ENCODE peak calls at places on chromosomes 6 and 20, in nine cellular contexts. One of them, this sample, is unnamed.

GRCh38 chr6:158801655-158802294 is 17.4 kb downstream of the EZR start:
- DNase-seq in left ventricle myocardium inferior: peak
- DNase-seq in fibroblast of lung: no peak
- DNase-seq in A549: no peak
- DNase-seq in prostate gland: no peak
- DNase-seq in uterus: no peak
- DNase-seq in cardiac muscle cell: no peak
- DNase-seq in DND-41: no peak
- DNase-seq in heart left ventricle: peak
- DNase-seq in this sample: no peak

GRCh38 chr6:88302769-88303230 is 136.7 kb upstream of the CNR1 start:
- DNase-seq in prostate gland: no peak
- DNase-seq in uterus: no peak
- DNase-seq in fibroblast of lung: peak
- DNase-seq in A549: no peak
- DNase-seq in heart left ventricle: no peak
- DNase-seq in left ventricle myocardium inferior: no peak
- DNase-seq in DND-41: no peak
- DNase-seq in cardiac muscle cell: no peak
- DNase-seq in this sample: no peak

GRCh38 chr6:84356907-84357306 is 129.5 kb upstream of the CEP162 start:
- DNase-seq in fibroblast of lung: no peak
- DNase-seq in left ventricle myocardium inferior: no peak
- DNase-seq in heart left ventricle: no peak
- DNase-seq in uterus: no peak
- DNase-seq in cardiac muscle cell: no peak
- DNase-seq in prostate gland: no peak
- DNase-seq in DND-41: no peak
- DNase-seq in A549: no peak
- DNase-seq in this sample: no peak

GRCh38 chr6:140002406-140003022 is 628.1 kb upstream of the CITED2 start:
- DNase-seq in DND-41: no peak
- DNase-seq in left ventricle myocardium inferior: no peak
- DNase-seq in A549: no peak
- DNase-seq in uterus: no peak
- DNase-seq in heart left ventricle: no peak
- DNase-seq in fibroblast of lung: no peak
- DNase-seq in prostate gland: no peak
- DNase-seq in cardiac muscle cell: no peak
- DNase-seq in this sample: no peak

GRCh38 chr6:121726596-121726995 is 291.1 kb downstream of the GJA1 start:
- DNase-seq in heart left ventricle: no peak
- DNase-seq in uterus: no peak
- DNase-seq in cardiac muscle cell: no peak
- DNase-seq in A549: no peak
- DNase-seq in prostate gland: no peak
- DNase-seq in fibroblast of lung: peak
- DNase-seq in left ventricle myocardium inferior: no peak
- DNase-seq in DND-41: no peak
- DNase-seq in this sample: no peak

GRCh38 chr6:166586424-166587156 is at the start of gene RAMACL:
- DNase-seq in DND-41: peak
- DNase-seq in heart left ventricle: no peak
- DNase-seq in fibroblast of lung: no peak
- DNase-seq in left ventricle myocardium inferior: no peak
- DNase-seq in prostate gland: no peak
- DNase-seq in cardiac muscle cell: peak
- DNase-seq in A549: peak
- DNase-seq in uterus: no peak
- DNase-seq in this sample: peak

GRCh38 chr20:32538526-32538918 is 46.6 kb downstream of the NOL4L start:
- DNase-seq in fibroblast of lung: no peak
- DNase-seq in left ventricle myocardium inferior: no peak
- DNase-seq in cardiac muscle cell: peak
- DNase-seq in uterus: no peak
- DNase-seq in DND-41: peak
- DNase-seq in prostate gland: no peak
- DNase-seq in heart left ventricle: peak
- DNase-seq in A549: no peak
- DNase-seq in this sample: no peak

GRCh38 chr6:147205690-147206600 is 1.7 kb downstream of the STXBP5 start:
- DNase-seq in heart left ventricle: peak
- DNase-seq in cardiac muscle cell: no peak
- DNase-seq in prostate gland: no peak
- DNase-seq in DND-41: no peak
- DNase-seq in left ventricle myocardium inferior: no peak
- DNase-seq in fibroblast of lung: peak
- DNase-seq in A549: peak
- DNase-seq in uterus: no peak
- DNase-seq in this sample: no peak

GRCh38 chr6:19603716-19604115 is 233.5 kb upstream of the ID4 start:
- DNase-seq in DND-41: no peak
- DNase-seq in prostate gland: no peak
- DNase-seq in cardiac muscle cell: no peak
- DNase-seq in left ventricle myocardium inferior: peak
- DNase-seq in heart left ventricle: no peak
- DNase-seq in A549: no peak
- DNase-seq in fibroblast of lung: no peak
- DNase-seq in uterus: no peak
- DNase-seq in this sample: no peak

GRCh38 chr6:143556529-143556928 is 45.0 kb upstream of the FUCA2 start:
- DNase-seq in uterus: no peak
- DNase-seq in A549: no peak
- DNase-seq in left ventricle myocardium inferior: no peak
- DNase-seq in heart left ventricle: no peak
- DNase-seq in cardiac muscle cell: no peak
- DNase-seq in DND-41: no peak
- DNase-seq in fibroblast of lung: peak
- DNase-seq in prostate gland: no peak
- DNase-seq in this sample: no peak

GRCh38 chr6:140572129-140572528 is 1197.7 kb upstream of the CITED2 start:
- DNase-seq in DND-41: no peak
- DNase-seq in left ventricle myocardium inferior: no peak
- DNase-seq in heart left ventricle: no peak
- DNase-seq in uterus: no peak
- DNase-seq in cardiac muscle cell: no peak
- DNase-seq in A549: no peak
- DNase-seq in fibroblast of lung: peak
- DNase-seq in prostate gland: no peak
- DNase-seq in this sample: no peak

GRCh38 chr20:38109657-38110524 is 55.2 kb downstream of the TGM2 start:
- DNase-seq in prostate gland: peak
- DNase-seq in A549: peak
- DNase-seq in DND-41: no peak
- DNase-seq in fibroblast of lung: peak
- DNase-seq in left ventricle myocardium inferior: peak
- DNase-seq in uterus: peak
- DNase-seq in heart left ventricle: peak
- DNase-seq in cardiac muscle cell: peak
- DNase-seq in this sample: no peak

GRCh38 chr6:20302702-20303251 is 90.5 kb upstream of the MBOAT1 start:
- DNase-seq in A549: no peak
- DNase-seq in cardiac muscle cell: peak
- DNase-seq in left ventricle myocardium inferior: no peak
- DNase-seq in DND-41: no peak
- DNase-seq in uterus: no peak
- DNase-seq in fibroblast of lung: peak
- DNase-seq in prostate gland: no peak
- DNase-seq in heart left ventricle: no peak
- DNase-seq in this sample: no peak

GRCh38 chr6:142728367-142728766 is 216.6 kb downstream of the HIVEP2 start:
- DNase-seq in A549: no peak
- DNase-seq in fibroblast of lung: no peak
- DNase-seq in heart left ventricle: no peak
- DNase-seq in left ventricle myocardium inferior: no peak
- DNase-seq in DND-41: no peak
- DNase-seq in cardiac muscle cell: no peak
- DNase-seq in uterus: no peak
- DNase-seq in prostate gland: peak
- DNase-seq in this sample: no peak

GRCh38 chr20:60928341-60928740 is 323.7 kb upstream of the CDH4 start:
- DNase-seq in DND-41: no peak
- DNase-seq in cardiac muscle cell: no peak
- DNase-seq in left ventricle myocardium inferior: no peak
- DNase-seq in prostate gland: no peak
- DNase-seq in A549: no peak
- DNase-seq in heart left ventricle: no peak
- DNase-seq in fibroblast of lung: no peak
- DNase-seq in uterus: no peak
- DNase-seq in this sample: no peak

DNA sequence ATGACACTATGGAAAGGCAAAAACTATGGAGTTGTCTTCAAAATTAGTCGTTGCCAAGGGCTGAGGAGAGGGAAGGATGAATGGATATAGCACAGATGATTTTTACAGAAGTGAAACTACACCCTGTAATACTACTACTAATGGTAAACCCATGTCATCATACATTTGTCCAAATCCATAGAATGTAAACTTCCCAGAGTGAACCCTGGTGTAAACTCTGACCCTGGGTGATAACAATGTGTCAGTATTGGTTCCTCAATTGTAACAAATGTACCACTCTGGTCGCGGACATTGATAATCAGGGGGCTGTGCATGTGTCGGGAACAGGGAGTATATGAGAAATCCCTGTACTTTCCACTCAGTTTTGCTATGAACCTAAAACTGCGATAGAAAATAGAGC is 72.2 kb downstream of the CNBD2 start:
- DNase-seq in cardiac muscle cell: no peak
- DNase-seq in heart left ventricle: no peak
- DNase-seq in prostate gland: no peak
- DNase-seq in fibroblast of lung: no peak
- DNase-seq in left ventricle myocardium inferior: no peak
- DNase-seq in A549: no peak
- DNase-seq in uterus: no peak
- DNase-seq in DND-41: no peak
- DNase-seq in this sample: no peak
- TF ChIP-seq CTCF in cardiac muscle cell: no peak
- TF ChIP-seq CTCF in heart left ventricle: no peak
- TF ChIP-seq CTCF in prostate gland: no peak
- TF ChIP-seq CTCF in fibroblast of lung: no peak
- TF ChIP-seq CTCF in left ventricle myocardium inferior: no peak
- TF ChIP-seq CTCF in A549: no peak
- TF ChIP-seq CTCF in uterus: no peak
- TF ChIP-seq CTCF in DND-41: no peak
- TF ChIP-seq CTCF in this sample: no peak

GRCh38 chr20:54980321-54980960 is 505.0 kb downstream of the DOK5 start:
- DNase-seq in cardiac muscle cell: peak
- DNase-seq in left ventricle myocardium inferior: no peak
- DNase-seq in prostate gland: no peak
- DNase-seq in fibroblast of lung: peak
- DNase-seq in A549: peak
- DNase-seq in uterus: no peak
- DNase-seq in heart left ventricle: no peak
- DNase-seq in DND-41: no peak
- DNase-seq in this sample: peak
- TF ChIP-seq CTCF in cardiac muscle cell: no peak
- TF ChIP-seq CTCF in left ventricle myocardium inferior: peak
- TF ChIP-seq CTCF in prostate gland: peak
- TF ChIP-seq CTCF in fibroblast of lung: no peak
- TF ChIP-seq CTCF in A549: peak
- TF ChIP-seq CTCF in uterus: no peak
- TF ChIP-seq CTCF in heart left ventricle: peak
- TF ChIP-seq CTCF in DND-41: peak
- TF ChIP-seq CTCF in this sample: peak

GRCh38 chr6:71034578-71034977 is 77.7 kb upstream of the B3GAT2 start:
- DNase-seq in uterus: no peak
- DNase-seq in fibroblast of lung: peak
- DNase-seq in cardiac muscle cell: no peak
- DNase-seq in heart left ventricle: no peak
- DNase-seq in left ventricle myocardium inferior: no peak
- DNase-seq in A549: no peak
- DNase-seq in DND-41: no peak
- DNase-seq in prostate gland: no peak
- DNase-seq in this sample: no peak

GRCh38 chr6:71028236-71028876 is 71.5 kb upstream of the B3GAT2 start:
- DNase-seq in cardiac muscle cell: no peak
- DNase-seq in uterus: no peak
- DNase-seq in left ventricle myocardium inferior: no peak
- DNase-seq in A549: no peak
- DNase-seq in fibroblast of lung: no peak
- DNase-seq in prostate gland: no peak
- DNase-seq in heart left ventricle: no peak
- DNase-seq in DND-41: no peak
- DNase-seq in this sample: no peak

GRCh38 chr6:71031912-71032311 is 75.1 kb upstream of the B3GAT2 start:
- DNase-seq in DND-41: no peak
- DNase-seq in prostate gland: no peak
- DNase-seq in left ventricle myocardium inferior: no peak
- DNase-seq in A549: no peak
- DNase-seq in uterus: no peak
- DNase-seq in fibroblast of lung: no peak
- DNase-seq in cardiac muscle cell: no peak
- DNase-seq in heart left ventricle: no peak
- DNase-seq in this sample: no peak

DNA sequence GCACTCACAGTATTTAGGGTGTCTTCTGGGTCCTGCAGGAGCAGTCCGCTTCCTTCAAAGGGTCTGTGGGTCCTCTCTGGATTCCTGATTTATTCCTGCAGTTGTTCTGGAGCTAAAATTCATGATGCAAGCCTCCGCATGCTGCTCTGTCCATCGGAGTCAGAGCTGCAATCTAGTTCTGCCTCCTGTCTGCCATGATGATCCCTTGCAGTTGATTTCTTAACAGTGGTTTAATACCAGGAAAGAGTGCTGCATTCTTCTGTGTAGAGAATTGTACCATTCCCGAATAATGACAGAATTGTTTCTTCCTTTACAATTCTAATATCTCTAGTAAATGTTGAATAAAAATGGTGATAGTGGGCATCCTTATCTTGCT is 72.0 kb upstream of the B3GAT2 start:
- DNase-seq in DND-41: no peak
- DNase-seq in prostate gland: no peak
- DNase-seq in A549: no peak
- DNase-seq in uterus: no peak
- DNase-seq in left ventricle myocardium inferior: no peak
- DNase-seq in heart left ventricle: no peak
- DNase-seq in fibroblast of lung: no peak
- DNase-seq in cardiac muscle cell: no peak
- DNase-seq in this sample: no peak
- TF ChIP-seq CTCF in DND-41: no peak
- TF ChIP-seq CTCF in prostate gland: no peak
- TF ChIP-seq CTCF in A549: no peak
- TF ChIP-seq CTCF in uterus: no peak
- TF ChIP-seq CTCF in left ventricle myocardium inferior: no peak
- TF ChIP-seq CTCF in heart left ventricle: no peak
- TF ChIP-seq CTCF in fibroblast of lung: no peak
- TF ChIP-seq CTCF in cardiac muscle cell: no peak
- TF ChIP-seq CTCF in this sample: no peak

GRCh38 chr6:78438135-78438534 is 429.2 kb upstream of the IRAK1BP1 start:
- DNase-seq in A549: no peak
- DNase-seq in prostate gland: no peak
- DNase-seq in heart left ventricle: no peak
- DNase-seq in uterus: no peak
- DNase-seq in DND-41: no peak
- DNase-seq in left ventricle myocardium inferior: no peak
- DNase-seq in cardiac muscle cell: no peak
- DNase-seq in fibroblast of lung: no peak
- DNase-seq in this sample: no peak

DNA sequence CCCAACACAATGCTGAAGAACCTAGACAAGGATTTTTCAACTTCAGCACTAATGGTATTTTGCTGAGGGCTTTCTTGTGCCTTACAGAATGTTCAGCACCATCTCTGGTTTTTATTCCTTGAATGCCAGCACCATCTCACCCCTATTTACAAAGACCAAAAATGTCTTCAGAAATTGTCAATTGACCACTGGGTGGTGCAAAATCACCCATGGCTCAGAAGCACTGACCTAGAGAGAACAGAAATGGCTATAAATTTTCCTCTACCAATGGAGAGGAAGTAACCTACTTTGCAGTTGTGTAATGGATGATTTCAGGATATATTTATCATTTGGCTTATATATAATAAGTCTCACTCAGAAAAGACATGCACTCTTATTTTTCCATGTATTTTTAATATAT is 431.0 kb upstream of the IRAK1BP1 start:
- DNase-seq in left ventricle myocardium inferior: no peak
- DNase-seq in cardiac muscle cell: no peak
- DNase-seq in A549: peak
- DNase-seq in fibroblast of lung: peak
- DNase-seq in prostate gland: no peak
- DNase-seq in DND-41: no peak
- DNase-seq in heart left ventricle: no peak
- DNase-seq in uterus: no peak
- DNase-seq in this sample: no peak
- TF ChIP-seq CTCF in left ventricle myocardium inferior: no peak
- TF ChIP-seq CTCF in cardiac muscle cell: peak
- TF ChIP-seq CTCF in A549: peak
- TF ChIP-seq CTCF in fibroblast of lung: peak
- TF ChIP-seq CTCF in prostate gland: no peak
- TF ChIP-seq CTCF in DND-41: no peak
- TF ChIP-seq CTCF in heart left ventricle: no peak
- TF ChIP-seq CTCF in uterus: no peak
- TF ChIP-seq CTCF in this sample: no peak